ENCODE peak calls at places on chromosomes 11 and 22, in five cellular contexts. P is HepG2, L is K562, H is H1, F is GM12891. D is an unnamed sample.

GRCh38 chr11:14942735-14943134 is 29.4 kb downstream of the CALCA start:
- DNase-seq in P (no peak), L (no peak), H (no peak), F (no peak), D (no peak)

GRCh38 chr11:118199135-118199534 is 22.7 kb upstream of the SCN2B start:
- DNase-seq in P (no peak), L (no peak), H (no peak), F (no peak), D (no peak)

GRCh38 chr11:43954241-43954640 is 11.8 kb downstream of the C11orf96 start:
- DNase-seq in P (no peak), L (no peak), H (no peak), F (no peak), D (no peak)

GRCh38 chr11:692824-693414 is 2.1 kb downstream of the DEAF1 start:
- DNase-seq in P (no peak), L (no peak), H (no peak), F (no peak), D (no peak)

GRCh38 chr11:128342511-128343133 is 244.7 kb downstream of the ETS1 start:
- DNase-seq in P (peak), L (no peak), H (no peak), F (peak), D (peak)

GRCh38 chr22:20524004-20524481 is 16.6 kb downstream of the MED15 start:
- DNase-seq in P (peak), L (peak), H (no peak), F (no peak), D (no peak)

GRCh38 chr11:128095459-128096096 is 491.8 kb downstream of the ETS1 start:
- DNase-seq in P (no peak), L (no peak), H (no peak), F (no peak), D (no peak)

GRCh38 chr11:35139883-35140282 is 912 bp downstream of the CD44 start:
- DNase-seq in P (no peak), L (no peak), H (no peak), F (no peak), D (no peak)

GRCh38 chr22:43840431-43840830 is 21.9 kb downstream of the SULT4A1 start:
- DNase-seq in P (no peak), L (no peak), H (no peak), F (no peak), D (no peak)

GRCh38 chr11:67277231-67277961 is 11.1 kb downstream of the GRK2 start:
- DNase-seq in P (no peak), L (peak), H (no peak), F (peak), D (peak)

GRCh38 chr11:66529069-66529468 is 16.8 kb downstream of the ZDHHC24 start:
- DNase-seq in P (no peak), L (no peak), H (no peak), F (no peak), D (no peak)

GRCh38 chr11:12076840-12077534 is 33.4 kb upstream of the MICAL2 start:
- DNase-seq in P (no peak), L (no peak), H (no peak), F (no peak), D (no peak)

GRCh38 chr11:44793350-44794090 is 66.8 kb downstream of the TSPAN18 start:
- DNase-seq in P (no peak), L (peak), H (no peak), F (no peak), D (no peak)

GRCh38 chr22:30422481-30423295 is 2.9 kb upstream of the MTFP1 start:
- DNase-seq in P (peak), L (peak), H (peak), F (no peak), D (no peak)

GRCh38 chr22:22366478-22366988 is 121.9 kb downstream of the VPREB1 start:
- DNase-seq in P (no peak), L (no peak), H (no peak), F (no peak), D (no peak)

GRCh38 chr11:47305734-47306483 is 36.0 kb downstream of the MADD start:
- DNase-seq in P (no peak), L (no peak), H (no peak), F (no peak), D (no peak)

GRCh38 chr11:115194798-115195101 is 309.5 kb downstream of the CADM1 start:
- DNase-seq in P (no peak), L (no peak), H (no peak), F (no peak), D (no peak)

GRCh38 chr11:76783294-76783900 is at the start of gene TSKU:
- DNase-seq in P (no peak), L (no peak), H (no peak), F (peak), D (no peak)

GRCh38 chr11:75549370-75549958 is 12.6 kb upstream of the SERPINH1 start:
- DNase-seq in P (no peak), L (no peak), H (no peak), F (no peak), D (no peak)

GRCh38 chr22:37545703-37546435 is 14.4 kb upstream of the CDC42EP1 start:
- DNase-seq in P (peak), L (peak), H (peak), F (no peak), D (no peak)

GRCh38 chr11:6259638-6260019 is at the start of gene CCKBR:
- DNase-seq in P (no peak), L (no peak), H (no peak), F (no peak), D (no peak)

GRCh38 chr22:49647346-49648026 is 180.2 kb downstream of the BRD1 start:
- DNase-seq in P (no peak), L (no peak), H (no peak), F (no peak), D (no peak)

GRCh38 chr11:131859811-131860210 is 489.4 kb downstream of the NTM start:
- DNase-seq in P (no peak), L (no peak), H (no peak), F (no peak), D (no peak)

GRCh38 chr22:29049655-29050263 is 11.9 kb downstream of the C22orf31 start:
- DNase-seq in P (no peak), L (peak), H (no peak), F (no peak), D (no peak)

GRCh38 chr22:17366830-17367229 is 2.4 kb upstream of the CECR2 start:
- DNase-seq in P (no peak), L (peak), H (no peak), F (peak), D (no peak)

GRCh38 chr11:18566406-18566805 is 22.1 kb downstream of the UEVLD start:
- DNase-seq in P (no peak), L (no peak), H (no peak), F (no peak), D (no peak)

DNA sequence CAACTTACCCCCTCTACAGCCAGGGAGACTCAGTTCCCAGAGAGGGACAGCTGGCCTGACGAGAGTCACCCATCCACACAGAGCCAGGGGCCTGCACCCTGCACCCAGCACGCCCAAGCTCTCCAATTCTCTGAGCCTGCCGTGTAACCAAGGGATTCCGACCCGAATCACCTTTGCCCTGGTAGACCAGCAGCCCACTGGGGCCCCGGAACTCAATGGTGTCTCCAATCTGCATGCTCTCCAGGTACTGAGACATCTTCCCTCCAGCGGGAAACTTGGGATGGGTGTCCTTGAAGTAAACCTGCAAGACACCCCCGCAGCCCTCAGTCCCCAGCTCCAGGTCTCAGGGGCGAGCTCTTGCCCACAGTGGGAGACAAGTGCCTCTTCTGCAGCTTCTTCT is 12.4 kb downstream of the ATP5MGL start:
- DNase-seq in P (no peak), L (no peak), H (no peak), F (no peak), D (no peak)
- TF ChIP-seq TAF1 in P (no peak), L (no peak), H (no peak), F (no peak), D (no peak)

GRCh38 chr11:64996710-64997380 is at the start of gene BATF2:
- DNase-seq in P (peak), L (peak), H (peak), F (no peak), D (peak)
- TF ChIP-seq POLR2AphosphoS5 in P (peak), L (no peak), H (peak), F (no peak), D (no peak)

DNA sequence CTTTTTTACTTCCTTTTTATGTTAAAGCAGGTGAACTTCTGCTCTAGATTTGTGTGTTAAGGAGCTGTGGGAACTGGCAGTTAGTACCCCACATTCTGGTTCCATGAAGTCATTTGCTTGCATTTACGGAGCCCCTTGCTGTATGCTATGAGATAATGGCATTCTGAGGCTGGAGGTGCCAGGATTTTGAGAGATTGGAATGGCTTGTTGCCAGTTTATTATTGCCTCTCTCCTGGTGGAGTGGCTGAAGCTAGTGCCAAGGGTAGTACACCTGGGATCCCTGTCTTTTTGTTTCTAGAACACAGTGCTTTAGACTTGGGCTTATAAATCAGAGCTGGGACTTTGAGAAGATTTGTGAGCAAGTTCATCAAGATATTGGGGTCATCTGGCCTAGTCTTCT is 73.8 kb downstream of the STIM1 start:
- DNase-seq in P (no peak), L (no peak), H (no peak), F (no peak), D (no peak)
- TF ChIP-seq TAF1 in P (no peak), L (no peak), H (no peak), F (no peak), D (no peak)

DNA sequence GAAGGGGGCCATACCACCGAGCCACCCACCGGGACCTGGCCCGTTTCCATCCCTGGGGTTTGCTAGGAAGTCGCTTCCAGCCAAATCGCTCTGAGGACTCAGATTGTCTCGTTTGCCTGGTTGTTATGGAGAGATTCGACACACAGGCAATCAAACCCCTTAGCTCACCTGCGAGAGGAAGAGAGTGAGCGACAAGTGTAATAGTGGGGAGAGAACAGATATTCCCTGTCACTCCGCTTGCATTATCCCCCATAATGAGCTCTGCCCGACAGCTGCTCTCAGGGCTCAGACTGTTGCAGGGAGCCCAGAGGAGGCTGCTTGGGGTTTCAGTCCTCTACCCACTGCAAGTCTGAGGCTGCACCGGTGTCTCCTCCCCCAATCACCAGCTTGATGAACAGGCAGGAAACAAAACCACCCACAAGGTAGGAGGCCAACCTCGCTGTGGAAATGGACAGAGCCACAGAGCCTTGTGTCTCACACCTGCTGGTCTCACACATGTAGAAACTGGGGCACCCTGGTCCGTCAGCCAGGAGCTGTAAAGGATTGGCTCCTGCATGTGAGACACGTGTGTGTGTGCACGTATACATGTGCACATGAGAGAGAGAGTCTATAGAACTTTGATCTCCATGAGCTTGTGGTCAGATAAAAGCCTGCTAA is 351.1 kb downstream of the BUD13 start:
- DNase-seq in P (no peak), L (no peak), H (no peak), F (no peak), D (no peak)
- TF ChIP-seq POLR2AphosphoS5 in P (no peak), L (no peak), H (no peak), F (no peak), D (no peak)

GRCh38 chr11:78330361-78330760 is 87.3 kb downstream of the GAB2 start:
- DNase-seq in P (no peak), L (no peak), H (no peak), F (no peak), D (no peak)

GRCh38 chr11:78319453-78319955 is 98.1 kb downstream of the GAB2 start:
- DNase-seq in P (no peak), L (no peak), H (no peak), F (no peak), D (no peak)

GRCh38 chr11:78327945-78328344 is 89.7 kb downstream of the GAB2 start:
- DNase-seq in P (no peak), L (no peak), H (no peak), F (no peak), D (no peak)

GRCh38 chr11:78323356-78323755 is 94.3 kb downstream of the GAB2 start:
- DNase-seq in P (no peak), L (no peak), H (no peak), F (no peak), D (no peak)

GRCh38 chr11:78325274-78325781 is 92.3 kb downstream of the GAB2 start:
- DNase-seq in P (no peak), L (peak), H (no peak), F (no peak), D (no peak)
- TF ChIP-seq TAF1 in P (no peak), L (no peak), H (no peak), F (no peak), D (no peak)

GRCh38 chr11:2417856-2418705 is 17.5 kb downstream of the TSSC4 start:
- DNase-seq in P (no peak), L (no peak), H (no peak), F (no peak), D (no peak)

GRCh38 chr11:2418961-2419360 is 18.4 kb downstream of the TSSC4 start:
- DNase-seq in P (no peak), L (no peak), H (no peak), F (no peak), D (no peak)

GRCh38 chr11:2421226-2421994 is 20.9 kb downstream of the TSSC4 start:
- DNase-seq in P (no peak), L (no peak), H (no peak), F (no peak), D (no peak)

GRCh38 chr11:2420502-2421225 is 20.1 kb downstream of the TSSC4 start:
- DNase-seq in P (peak), L (peak), H (peak), F (peak), D (peak)

DNA sequence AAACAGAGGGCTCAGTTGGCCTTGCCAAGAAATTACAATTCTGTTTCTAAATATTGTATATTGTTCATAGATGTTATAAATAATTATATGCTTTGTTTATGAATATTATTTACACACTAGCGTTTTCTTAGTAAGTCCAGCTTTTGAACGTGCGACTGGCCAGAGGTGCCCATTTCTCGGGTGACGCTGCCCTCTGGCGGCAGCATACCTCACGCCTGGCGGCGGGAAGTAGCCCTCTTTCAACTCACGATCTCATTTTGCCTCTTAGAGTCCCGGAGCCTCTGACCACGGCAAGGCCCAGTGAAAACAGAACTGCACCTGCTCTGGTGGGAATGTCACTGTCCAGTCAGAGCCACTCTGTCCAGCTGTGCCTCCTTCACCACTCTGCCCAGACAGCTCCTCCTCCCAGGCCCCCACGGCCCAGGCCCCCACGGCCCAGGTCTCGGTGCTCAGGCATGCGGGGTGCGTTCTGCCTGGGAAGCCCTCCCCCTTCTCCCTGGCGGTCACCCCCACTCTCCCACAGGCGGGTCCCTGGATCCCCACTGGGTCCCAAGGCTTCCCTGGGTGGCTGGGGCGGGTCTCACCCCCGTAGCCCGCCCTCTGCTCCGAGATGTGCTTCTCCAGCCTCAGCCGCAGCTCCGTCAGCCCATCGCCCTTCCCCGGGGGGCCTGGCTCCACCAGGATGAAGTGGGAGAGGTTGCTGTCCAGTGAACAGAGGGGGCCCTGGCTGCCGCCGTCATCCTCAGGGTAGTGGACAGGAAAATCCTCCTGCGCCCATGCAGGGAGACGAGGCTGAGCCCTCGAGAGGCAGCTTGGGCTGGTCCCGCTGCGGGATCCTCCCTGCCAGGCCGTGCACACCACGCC is 19.3 kb downstream of the TSSC4 start:
- DNase-seq in P (peak), L (peak), H (no peak), F (peak), D (peak)
- TF ChIP-seq POLR2AphosphoS5 in P (no peak), L (no peak), H (no peak), F (no peak), D (no peak)

GRCh38 chr11:114039551-114039950 is 20.0 kb upstream of the ZBTB16 start:
- DNase-seq in P (no peak), L (no peak), H (no peak), F (no peak), D (no peak)

GRCh38 chr11:114033572-114033971 is 25.9 kb upstream of the ZBTB16 start:
- DNase-seq in P (no peak), L (no peak), H (no peak), F (no peak), D (no peak)

GRCh38 chr11:114036958-114037357 is 22.6 kb upstream of the ZBTB16 start:
- DNase-seq in P (no peak), L (no peak), H (no peak), F (no peak), D (no peak)

GRCh38 chr11:114034956-114035355 is 24.6 kb upstream of the ZBTB16 start:
- DNase-seq in P (no peak), L (no peak), H (no peak), F (no peak), D (no peak)

GRCh38 chr11:114036156-114036811 is 23.2 kb upstream of the ZBTB16 start:
- DNase-seq in P (peak), L (peak), H (peak), F (no peak), D (no peak)
- TF ChIP-seq TAF1 in P (no peak), L (no peak), H (no peak), F (no peak), D (no peak)

GRCh38 chr11:31955838-31956237 is 135.0 kb upstream of the RCN1 start:
- DNase-seq in P (no peak), L (no peak), H (no peak), F (no peak), D (no peak)
- TF ChIP-seq POLR2AphosphoS5 in P (no peak), L (no peak), H (no peak), F (no peak), D (no peak)

D was measured in GM12892.